ENCODE peak calls at places on chromosome 19, in six cellular contexts. R is H7; L is type B pancreatic cell; A is activated naive CD4-positive, alpha-beta T cell treated with anti-CD3 and anti-CD28 coated beads, Interleukin-2, amount 10 ng/mL, durations not matched to agents 7 days and 5 days; H is activated T-cell treated with anti-CD3 and anti-CD28 coated beads for 1 hour; W is HuH-7. S is an unnamed sample.
A peak's percentile ranks its signal among the peaks of the same experiment; 100 is the strongest.

GRCh38 chr19:38023245-38023644 is 116.2 kb downstream of the SIPA1L3 start:
- DNase-seq in R (no peak), L (no peak), A (no peak), H (no peak), W (no peak), S (no peak)

GRCh38 chr19:45311640-45312039 is 11.0 kb downstream of the CKM start:
- DNase-seq in R (no peak), L (no peak), A (no peak), H (no peak), W (no peak), S (no peak)

GRCh38 chr19:38055040-38055439 is 148.0 kb downstream of the SIPA1L3 start:
- DNase-seq in R (peak; percentile 76), L (no peak), A (no peak), H (no peak), W (no peak), S (no peak)

GRCh38 chr19:13908674-13909073 is 2.7 kb downstream of the CC2D1A start:
- DNase-seq in R (no peak), L (no peak), A (no peak), H (no peak), W (no peak), S (no peak)

GRCh38 chr19:12790628-12791344 is 500 bp upstream of the JUNB start:
- DNase-seq in R (no peak), L (no peak), A (peak; percentile 30), H (no peak), W (no peak), S (no peak)

GRCh38 chr19:3880471-3881271 is at the start of gene ATCAY:
- DNase-seq in R (peak; percentile 97), L (no peak), A (no peak), H (no peak), W (no peak), S (no peak)

GRCh38 chr19:5547881-5548280 is 19.9 kb downstream of the TINCR start:
- DNase-seq in R (peak; percentile 86), L (no peak), A (peak; percentile 45), H (no peak), W (peak; percentile 69), S (peak; percentile 54)

GRCh38 chr19:6414033-6414643 is 10.5 kb downstream of the KHSRP start:
- DNase-seq in R (peak; percentile 82), L (no peak), A (no peak), H (no peak), W (no peak), S (no peak)

GRCh38 chr19:3852614-3853254 is 16.1 kb downstream of the ZFR2 start:
- DNase-seq in R (peak; percentile 53), L (no peak), A (peak; percentile 30), H (peak; percentile 23), W (peak; percentile 53), S (no peak)

GRCh38 chr19:29662604-29663404 is 2.5 kb upstream of the PLEKHF1 start:
- DNase-seq in R (peak; percentile 23), L (no peak), A (no peak), H (no peak), W (no peak), S (no peak)

GRCh38 chr19:56111601-56112312 is 9.3 kb downstream of the ZNF787 start:
- DNase-seq in R (peak; percentile 71), L (no peak), A (peak; percentile 63), H (peak; percentile 22), W (no peak), S (no peak)

GRCh38 chr19:45469835-45470146 is 2.0 kb downstream of the FOSB start:
- DNase-seq in R (peak; percentile 96), L (no peak), A (no peak), H (no peak), W (peak; percentile 87), S (peak; percentile 62)

GRCh38 chr19:2242811-2243210 is 6.2 kb downstream of the SF3A2 start:
- DNase-seq in R (no peak), L (no peak), A (no peak), H (no peak), W (no peak), S (no peak)

GRCh38 chr19:48338802-48339660 is 13.7 kb downstream of the EMP3 start:
- DNase-seq in R (peak; percentile 33), L (no peak), A (no peak), H (no peak), W (no peak), S (no peak)

GRCh38 chr19:7918615-7919421 is 1.3 kb upstream of the SNAPC2 start:
- DNase-seq in R (no peak), L (no peak), A (no peak), H (no peak), W (no peak), S (no peak)

GRCh38 chr19:7575426-7576040 is 20.1 kb upstream of the CAMSAP3 start:
- DNase-seq in R (no peak), L (no peak), A (no peak), H (no peak), W (no peak), S (no peak)

GRCh38 chr19:5106361-5106760 is 137.4 kb downstream of the KDM4B start:
- DNase-seq in R (no peak), L (no peak), A (no peak), H (no peak), W (no peak), S (no peak)

GRCh38 chr19:41940443-41941409 is 12.5 kb upstream of the ERFL start:
- DNase-seq in R (peak; percentile 83), L (no peak), A (no peak), H (no peak), W (no peak), S (no peak)

GRCh38 chr19:3285647-3286176 is 61.3 kb downstream of the CELF5 start:
- DNase-seq in R (peak; percentile 99), L (no peak), A (peak; percentile 67), H (peak; percentile 47), W (peak; percentile 54), S (peak; percentile 65)

GRCh38 chr19:10007366-10007765 is 2.9 kb downstream of the COL5A3 start:
- DNase-seq in R (peak; percentile 65), L (no peak), A (no peak), H (no peak), W (no peak), S (no peak)

GRCh38 chr19:33678796-33679195 is 57.0 kb downstream of the CHST8 start:
- DNase-seq in R (no peak), L (no peak), A (no peak), H (no peak), W (no peak), S (no peak)

GRCh38 chr19:14150041-14150769 is 13.8 kb upstream of the ASF1B start:
- DNase-seq in R (peak; percentile 81), L (no peak), A (peak; percentile 50), H (no peak), W (no peak), S (no peak)

GRCh38 chr19:5926641-5927438 is 12.8 kb downstream of the CAPS start:
- DNase-seq in R (no peak), L (no peak), A (no peak), H (no peak), W (no peak), S (no peak)

GRCh38 chr19:5282926-5283325 is 57.7 kb downstream of the PTPRS start:
- DNase-seq in R (no peak), L (no peak), A (no peak), H (no peak), W (no peak), S (no peak)

GRCh38 chr19:19402656-19403372 is 2.7 kb upstream of the GATAD2A start:
- DNase-seq in R (no peak), L (no peak), A (no peak), H (no peak), W (no peak), S (no peak)

GRCh38 chr19:51919606-51920005 is 7.7 kb upstream of the ZNF613 start:
- DNase-seq in R (no peak), L (no peak), A (no peak), H (no peak), W (no peak), S (no peak)

GRCh38 chr19:51572415-51572814 is 1.3 kb downstream of the ZNF175 start:
- DNase-seq in R (no peak), L (no peak), A (no peak), H (no peak), W (no peak), S (no peak)

GRCh38 chr19:40512473-40513344 is 45.9 kb downstream of the SPTBN4 start:
- DNase-seq in R (peak; percentile 88), L (no peak), A (peak; percentile 22), H (no peak), W (no peak), S (no peak)

GRCh38 chr19:10617409-10618121 is 7.8 kb upstream of the SLC44A2 start:
- DNase-seq in R (no peak), L (no peak), A (no peak), H (no peak), W (no peak), S (peak; percentile 30)

GRCh38 chr19:2609389-2610116 is 92.9 kb downstream of the GNG7 start:
- DNase-seq in R (peak; percentile 47), L (no peak), A (no peak), H (no peak), W (no peak), S (no peak)

GRCh38 chr19:18167975-18168645 is 5.5 kb upstream of the IFI30 start:
- DNase-seq in R (peak; percentile 97), L (no peak), A (peak; percentile 79), H (peak; percentile 46), W (peak; percentile 85), S (no peak)

GRCh38 chr19:40416918-40417713 is 3.9 kb upstream of the PRX start:
- DNase-seq in R (peak; percentile 41), L (no peak), A (no peak), H (no peak), W (no peak), S (no peak)

GRCh38 chr19:40444181-40445005 is at the start of gene SERTAD3:
- DNase-seq in R (peak; percentile 99), L (peak; percentile 99), A (peak; percentile 97), H (peak; percentile 96), W (peak; percentile 96), S (peak; percentile 97)